ENCODE peak calls at places on chromosomes 13 and 19, in four cellular contexts. One of them, this sample, is unnamed.

GRCh38 chr13:37540228-37540627 is 58.3 kb downstream of the POSTN start:
- DNase-seq in A549: no peak
- DNase-seq in H7: no peak
- DNase-seq in cardiac fibroblast: peak
- DNase-seq in this sample: no peak

GRCh38 chr13:52599037-52599852 is 43.0 kb upstream of the HNRNPA1L2 start:
- DNase-seq in A549: no peak
- DNase-seq in H7: peak
- DNase-seq in cardiac fibroblast: peak
- DNase-seq in this sample: peak

GRCh38 chr19:4337906-4338440 is 654 bp downstream of the STAP2 start:
- DNase-seq in A549: no peak
- DNase-seq in H7: no peak
- DNase-seq in cardiac fibroblast: peak
- DNase-seq in this sample: peak

GRCh38 chr19:11887618-11888531 is at the start of gene ZNF69:
- DNase-seq in A549: no peak
- DNase-seq in H7: peak
- DNase-seq in cardiac fibroblast: peak
- DNase-seq in this sample: peak

GRCh38 chr13:34617684-34618083 is 324.4 kb upstream of the NBEA start:
- DNase-seq in A549: no peak
- DNase-seq in H7: no peak
- DNase-seq in cardiac fibroblast: no peak
- DNase-seq in this sample: no peak

GRCh38 chr13:62837895-62838294 is 1422.2 kb upstream of the PCDH20 start:
- DNase-seq in A549: peak
- DNase-seq in H7: no peak
- DNase-seq in cardiac fibroblast: no peak
- DNase-seq in this sample: no peak

GRCh38 chr19:48565090-48565489 is 13.1 kb downstream of the SULT2B1 start:
- DNase-seq in A549: peak
- DNase-seq in H7: no peak
- DNase-seq in cardiac fibroblast: peak
- DNase-seq in this sample: no peak

GRCh38 chr13:94236876-94237275 is 242.6 kb downstream of the DCT start:
- DNase-seq in A549: no peak
- DNase-seq in H7: no peak
- DNase-seq in cardiac fibroblast: peak
- DNase-seq in this sample: no peak

GRCh38 chr13:98710521-98710920 is 42.0 kb downstream of the SLC15A1 start:
- DNase-seq in A549: no peak
- DNase-seq in H7: no peak
- DNase-seq in cardiac fibroblast: no peak
- DNase-seq in this sample: no peak

GRCh38 chr13:24338721-24339120 is 29.3 kb downstream of the C1QTNF9 start:
- DNase-seq in A549: no peak
- DNase-seq in H7: peak
- DNase-seq in cardiac fibroblast: no peak
- DNase-seq in this sample: no peak

GRCh38 chr19:28555317-28555716 is 657.6 kb downstream of the UQCRFS1 start:
- DNase-seq in A549: no peak
- DNase-seq in H7: no peak
- DNase-seq in cardiac fibroblast: no peak
- DNase-seq in this sample: no peak

GRCh38 chr19:45195764-45196163 is 17.2 kb downstream of the BLOC1S3 start:
- DNase-seq in A549: no peak
- DNase-seq in H7: no peak
- DNase-seq in cardiac fibroblast: no peak
- DNase-seq in this sample: peak

GRCh38 chr19:8069116-8069973 is 16.8 kb downstream of the CCL25 start:
- DNase-seq in A549: peak
- DNase-seq in H7: peak
- DNase-seq in cardiac fibroblast: no peak
- DNase-seq in this sample: peak

DNA sequence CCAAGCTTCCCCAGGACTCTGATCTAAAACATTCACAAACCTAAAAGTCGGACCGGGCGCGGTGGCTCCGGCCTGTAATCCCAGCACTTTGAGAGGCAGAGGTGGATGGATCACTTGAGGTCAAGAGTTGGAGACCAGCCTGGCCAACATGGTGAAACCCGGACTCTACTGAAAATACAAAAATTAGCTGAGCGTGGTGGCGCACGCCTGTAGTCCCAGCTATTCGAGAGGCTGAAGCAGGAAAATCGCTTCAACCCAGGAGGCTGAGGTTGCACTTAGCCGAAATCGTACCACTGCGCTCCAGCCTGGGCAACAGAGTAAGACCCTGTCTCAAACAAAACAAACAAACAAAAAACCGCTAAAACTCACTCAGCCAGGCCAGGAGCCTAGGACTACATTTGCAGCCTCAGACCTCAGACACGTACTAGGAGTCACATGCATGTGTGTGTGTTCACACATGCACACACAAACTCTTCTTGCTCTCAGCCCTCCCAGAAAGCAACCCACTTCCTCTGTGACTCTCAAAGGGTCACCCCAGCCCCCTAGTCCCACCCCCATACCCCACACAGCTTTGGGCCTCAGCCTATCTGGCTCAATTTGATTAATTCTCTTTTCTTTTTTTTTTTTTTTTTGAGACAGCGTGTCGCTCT is 704 bp upstream of the NOTCH3 start:
- DNase-seq in A549: no peak
- DNase-seq in H7: no peak
- DNase-seq in cardiac fibroblast: no peak
- DNase-seq in this sample: peak
- H3K4me3 ChIP-seq in A549: peak
- H3K4me3 ChIP-seq in H7: peak
- H3K4me3 ChIP-seq in cardiac fibroblast: peak
- H3K4me3 ChIP-seq in this sample: peak

GRCh38 chr19:1853295-1854031 is 5.2 kb upstream of the REXO1 start:
- DNase-seq in A549: peak
- DNase-seq in H7: peak
- DNase-seq in cardiac fibroblast: peak
- DNase-seq in this sample: peak

GRCh38 chr19:1851581-1852293 is 3.5 kb upstream of the REXO1 start:
- DNase-seq in A549: no peak
- DNase-seq in H7: peak
- DNase-seq in cardiac fibroblast: no peak
- DNase-seq in this sample: no peak

GRCh38 chr19:1850809-1851544 is 2.7 kb upstream of the REXO1 start:
- DNase-seq in A549: no peak
- DNase-seq in H7: peak
- DNase-seq in cardiac fibroblast: no peak
- DNase-seq in this sample: no peak

GRCh38 chr19:1852729-1853128 is 4.4 kb upstream of the REXO1 start:
- DNase-seq in A549: no peak
- DNase-seq in H7: no peak
- DNase-seq in cardiac fibroblast: no peak
- DNase-seq in this sample: no peak

GRCh38 chr19:1852294-1852646 is 4.0 kb upstream of the REXO1 start:
- DNase-seq in A549: no peak
- DNase-seq in H7: peak
- DNase-seq in cardiac fibroblast: no peak
- DNase-seq in this sample: no peak
- H3K4me3 ChIP-seq in A549: no peak
- H3K4me3 ChIP-seq in H7: no peak
- H3K4me3 ChIP-seq in cardiac fibroblast: no peak
- H3K4me3 ChIP-seq in this sample: no peak

GRCh38 chr19:50510700-50511068 is 307 bp downstream of the JOSD2 start:
- DNase-seq in A549: no peak
- DNase-seq in H7: peak
- DNase-seq in cardiac fibroblast: no peak
- DNase-seq in this sample: no peak

GRCh38 chr19:50512999-50513745 is 541 bp downstream of the ASPDH start:
- DNase-seq in A549: no peak
- DNase-seq in H7: peak
- DNase-seq in cardiac fibroblast: no peak
- DNase-seq in this sample: no peak

GRCh38 chr19:50511069-50511822 is at the start of gene JOSD2:
- DNase-seq in A549: peak
- DNase-seq in H7: peak
- DNase-seq in cardiac fibroblast: peak
- DNase-seq in this sample: peak

GRCh38 chr19:50513746-50514345 is at the start of gene ASPDH:
- DNase-seq in A549: no peak
- DNase-seq in H7: peak
- DNase-seq in cardiac fibroblast: no peak
- DNase-seq in this sample: peak

GRCh38 chr19:50512112-50512998 is 1.4 kb downstream of the ASPDH start:
- DNase-seq in A549: no peak
- DNase-seq in H7: peak
- DNase-seq in cardiac fibroblast: no peak
- DNase-seq in this sample: no peak
- H3K4me3 ChIP-seq in A549: peak
- H3K4me3 ChIP-seq in H7: no peak
- H3K4me3 ChIP-seq in cardiac fibroblast: no peak
- H3K4me3 ChIP-seq in this sample: no peak

DNA sequence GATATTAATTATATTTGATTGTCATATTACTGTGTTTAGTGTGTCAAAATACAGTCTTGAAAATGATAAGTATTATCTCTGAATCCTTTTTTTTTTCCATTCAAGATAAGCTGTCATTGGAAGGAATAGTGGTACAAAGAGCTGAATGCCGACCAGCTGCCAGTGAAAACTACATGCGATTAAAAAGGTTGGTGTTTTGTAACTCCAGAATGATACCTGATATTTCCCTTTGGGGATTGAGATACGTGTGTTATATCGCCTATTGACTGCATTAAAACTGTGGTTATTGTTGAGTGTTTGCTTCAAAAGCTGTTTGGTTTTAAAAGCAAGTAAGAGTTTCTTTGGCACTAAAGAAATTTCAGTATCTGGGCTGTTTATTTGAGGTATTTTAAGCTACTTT is 6.5 kb upstream of the KCTD4 start:
- DNase-seq in A549: no peak
- DNase-seq in H7: no peak
- DNase-seq in cardiac fibroblast: no peak
- DNase-seq in this sample: no peak
- H3K4me3 ChIP-seq in A549: no peak
- H3K4me3 ChIP-seq in H7: no peak
- H3K4me3 ChIP-seq in cardiac fibroblast: no peak
- H3K4me3 ChIP-seq in this sample: no peak

GRCh38 chr19:30662211-30662861 is 290.2 kb downstream of the ZNF536 start:
- DNase-seq in A549: no peak
- DNase-seq in H7: no peak
- DNase-seq in cardiac fibroblast: no peak
- DNase-seq in this sample: no peak
- H3K4me3 ChIP-seq in A549: no peak
- H3K4me3 ChIP-seq in H7: no peak
- H3K4me3 ChIP-seq in cardiac fibroblast: no peak
- H3K4me3 ChIP-seq in this sample: no peak